ENCODE peak calls at places on chromosomes 5 and 9, in nine cellular contexts. J is Calu3; C is thyroid gland; U is activated CD4-positive, CD25-positive, alpha-beta regulatory T cell; W is A549; M is NCI-H524 treated with DMSO at 0.1 percent for 48 hours; G is NCI-H510A treated with DMSO at 0.1 percent for 48 hours; N is uterus; B is SIG-M5. K is an unnamed sample.

GRCh38 chr9:132769895-132770774 is 99.9 kb downstream of the GTF3C4 start:
- DNase-seq in J (peak; percentile 60), C (peak; percentile 73), U (peak; percentile 24), W (peak; percentile 44), M (no peak), G (peak; percentile 79), N (peak; percentile 65), B (no peak), K (peak; percentile 28)

GRCh38 chr9:18297532-18297872 is 176.5 kb upstream of the ADAMTSL1 start:
- DNase-seq in J (peak; percentile 5), C (no peak), U (no peak), W (peak; percentile 8), M (no peak), G (no peak), N (no peak), B (no peak), K (no peak)

GRCh38 chr5:134550271-134551214 is 25.1 kb downstream of the JADE2 start:
- DNase-seq in J (no peak), C (peak; percentile 86), U (no peak), W (no peak), M (no peak), G (no peak), N (no peak), B (no peak), K (no peak)

GRCh38 chr5:68264024-68264956 is 48.7 kb downstream of the PIK3R1 start:
- DNase-seq in J (no peak), C (no peak), U (no peak), W (no peak), M (no peak), G (no peak), N (no peak), B (no peak), K (no peak)

GRCh38 chr5:108339220-108339619 is 42.7 kb downstream of the FBXL17 start:
- DNase-seq in J (no peak), C (no peak), U (no peak), W (no peak), M (no peak), G (no peak), N (no peak), B (no peak), K (peak; percentile 61)

GRCh38 chr5:168691891-168692290 is 112.7 kb upstream of the PANK3 start:
- DNase-seq in J (no peak), C (no peak), U (no peak), W (no peak), M (no peak), G (no peak), N (no peak), B (no peak), K (no peak)

GRCh38 chr9:124894741-124895170 is 32.8 kb downstream of the ARPC5L start:
- DNase-seq in J (no peak), C (no peak), U (no peak), W (no peak), M (no peak), G (peak; percentile 7), N (no peak), B (no peak), K (peak; percentile 47)

GRCh38 chr5:111787006-111787405 is 30.0 kb upstream of the NREP start:
- DNase-seq in J (no peak), C (no peak), U (no peak), W (no peak), M (no peak), G (no peak), N (no peak), B (no peak), K (no peak)

GRCh38 chr5:178522361-178522760 is 67.8 kb downstream of the COL23A1 start:
- DNase-seq in J (no peak), C (no peak), U (no peak), W (no peak), M (no peak), G (no peak), N (no peak), B (no peak), K (no peak)

GRCh38 chr5:44002381-44002901 is 386.8 kb downstream of the FGF10 start:
- DNase-seq in J (peak; percentile 61), C (no peak), U (no peak), W (peak; percentile 36), M (no peak), G (no peak), N (no peak), B (no peak), K (peak; percentile 91)

GRCh38 chr5:131258733-131259132 is 5.1 kb upstream of the CDC42SE2 start:
- DNase-seq in J (peak; percentile 63), C (no peak), U (no peak), W (no peak), M (no peak), G (no peak), N (no peak), B (no peak), K (peak; percentile 42)